ENCODE peak calls at places on chromosomes 4 and X, in four cellular contexts. L is heart right ventricle, I is cardiac muscle cell, W is fibroblast of pulmonary artery. Q is an unnamed sample.

GRCh38 chr4:86306816-86307215 is 53.0 kb downstream of the MAPK10 start:
- DNase-seq in L (no peak), I (no peak), W (peak), Q (peak)

GRCh38 chrX:118552501-118552900 is 56.9 kb downstream of the DOCK11 start:
- DNase-seq in L (no peak), I (no peak), W (peak), Q (peak)

GRCh38 chr4:96146686-96147085 is 306.8 kb downstream of the PDHA2 start:
- DNase-seq in L (no peak), I (no peak), W (no peak), Q (no peak)

GRCh38 chrX:137998619-137999018 is 432.7 kb downstream of the ZIC3 start:
- DNase-seq in L (no peak), I (no peak), W (no peak), Q (no peak)

GRCh38 chr4:2127609-2128300 is 68.6 kb downstream of the NAT8L start:
- DNase-seq in L (no peak), I (no peak), W (peak), Q (peak)

GRCh38 chr4:80500593-80500992 is 165.1 kb downstream of the CFAP299 start:
- DNase-seq in L (no peak), I (no peak), W (peak), Q (no peak)

GRCh38 chrX:119479845-119480244 is 11.6 kb downstream of the SLC25A5 start:
- DNase-seq in L (no peak), I (no peak), W (no peak), Q (no peak)

GRCh38 chrX:85561216-85561615 is 181.8 kb upstream of the POF1B start:
- DNase-seq in L (no peak), I (no peak), W (no peak), Q (no peak)

GRCh38 chrX:10011991-10012390 is 44.8 kb downstream of the CLDN34 start:
- DNase-seq in L (no peak), I (no peak), W (no peak), Q (no peak)

GRCh38 chr4:100797791-100798190 is 280.0 kb upstream of the EMCN start:
- DNase-seq in L (no peak), I (no peak), W (peak), Q (peak)

GRCh38 chrX:122517781-122518180 is 666.3 kb upstream of the GRIA3 start:
- DNase-seq in L (no peak), I (no peak), W (no peak), Q (no peak)

GRCh38 chr4:118270492-118270891 is 82.3 kb downstream of the PRSS12 start:
- DNase-seq in L (no peak), I (peak), W (peak), Q (peak)

GRCh38 chrX:30570505-30570904 is 7.1 kb downstream of the TASL start:
- DNase-seq in L (no peak), I (peak), W (peak), Q (peak)

GRCh38 chrX:84133023-84133422 is 55.0 kb downstream of the RPS6KA6 start:
- DNase-seq in L (no peak), I (no peak), W (no peak), Q (no peak)

GRCh38 chr4:88035292-88035691 is 27.9 kb downstream of the PKD2 start:
- DNase-seq in L (no peak), I (no peak), W (no peak), Q (no peak)

GRCh38 chrX:129653985-129654651 is 638 bp downstream of the APLN start:
- DNase-seq in L (peak), I (no peak), W (no peak), Q (no peak)

GRCh38 chr4:76930721-76931481 is 18.7 kb upstream of the SEPTIN11 start:
- DNase-seq in L (no peak), I (no peak), W (no peak), Q (no peak)

GRCh38 chr4:68346461-68346860 is 3.4 kb downstream of the YTHDC1 start:
- DNase-seq in L (no peak), I (no peak), W (no peak), Q (no peak)

GRCh38 chrX:130110379-130111219 is at the start of gene ELF4:
- DNase-seq in L (peak), I (peak), W (peak), Q (peak)

GRCh38 chr4:14180983-14181601 is 553.6 kb upstream of the BOD1L1 start:
- DNase-seq in L (no peak), I (no peak), W (peak), Q (peak)

GRCh38 chr4:41232406-41232805 is 18.1 kb upstream of the APBB2 start:
- DNase-seq in L (no peak), I (no peak), W (no peak), Q (no peak)

GRCh38 chrX:8010105-8010504 is 82.9 kb upstream of the PNPLA4 start:
- DNase-seq in L (no peak), I (peak), W (no peak), Q (no peak)

GRCh38 chr4:87978656-87979055 is 3.1 kb downstream of the SPP1 start:
- DNase-seq in L (no peak), I (no peak), W (no peak), Q (no peak)

GRCh38 chr4:110618091-110619000 is 4.5 kb downstream of the PITX2 start:
- DNase-seq in L (no peak), I (peak), W (no peak), Q (no peak)

GRCh38 chr4:168221298-168221697 is 97.3 kb downstream of the DDX60 start:
- DNase-seq in L (no peak), I (no peak), W (peak), Q (peak)

GRCh38 chr4:165208322-165208652 is 926 bp downstream of the KLHL2 start:
- DNase-seq in L (no peak), I (no peak), W (no peak), Q (no peak)

GRCh38 chr4:20017035-20017434 is 234.7 kb upstream of the SLIT2 start:
- DNase-seq in L (no peak), I (no peak), W (peak), Q (peak)

GRCh38 chr4:112510468-112511293 is 5.3 kb downstream of the NEUROG2 start:
- DNase-seq in L (no peak), I (no peak), W (no peak), Q (no peak)

GRCh38 chr4:122053186-122053585 is 98.9 kb upstream of the BLTP1 start:
- DNase-seq in L (no peak), I (peak), W (no peak), Q (no peak)
- H3K4me3 ChIP-seq in L (no peak), I (peak), W (no peak), Q (no peak)

DNA sequence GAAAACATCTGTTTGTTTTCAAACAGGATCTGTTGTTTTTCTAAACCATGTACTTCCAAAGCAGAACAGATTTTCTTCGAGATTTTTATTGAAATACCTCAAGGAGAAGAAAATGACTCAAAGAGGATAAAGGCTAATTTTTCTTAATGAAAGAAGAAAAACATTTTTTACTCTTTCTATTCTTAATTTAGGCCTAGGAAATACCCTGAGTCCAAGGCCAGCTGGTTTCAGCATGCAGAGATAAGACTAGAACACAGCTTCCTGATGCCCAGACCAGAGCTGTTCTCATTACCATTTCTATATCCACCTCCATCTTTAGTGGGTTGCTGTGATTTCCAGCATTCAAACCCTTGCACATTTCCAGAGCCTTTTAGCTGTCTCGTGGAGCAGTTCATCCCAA is 18.3 kb downstream of the GAB1 start:
- DNase-seq in L (no peak), I (no peak), W (peak), Q (peak)
- H3K4me3 ChIP-seq in L (no peak), I (no peak), W (no peak), Q (no peak)

DNA sequence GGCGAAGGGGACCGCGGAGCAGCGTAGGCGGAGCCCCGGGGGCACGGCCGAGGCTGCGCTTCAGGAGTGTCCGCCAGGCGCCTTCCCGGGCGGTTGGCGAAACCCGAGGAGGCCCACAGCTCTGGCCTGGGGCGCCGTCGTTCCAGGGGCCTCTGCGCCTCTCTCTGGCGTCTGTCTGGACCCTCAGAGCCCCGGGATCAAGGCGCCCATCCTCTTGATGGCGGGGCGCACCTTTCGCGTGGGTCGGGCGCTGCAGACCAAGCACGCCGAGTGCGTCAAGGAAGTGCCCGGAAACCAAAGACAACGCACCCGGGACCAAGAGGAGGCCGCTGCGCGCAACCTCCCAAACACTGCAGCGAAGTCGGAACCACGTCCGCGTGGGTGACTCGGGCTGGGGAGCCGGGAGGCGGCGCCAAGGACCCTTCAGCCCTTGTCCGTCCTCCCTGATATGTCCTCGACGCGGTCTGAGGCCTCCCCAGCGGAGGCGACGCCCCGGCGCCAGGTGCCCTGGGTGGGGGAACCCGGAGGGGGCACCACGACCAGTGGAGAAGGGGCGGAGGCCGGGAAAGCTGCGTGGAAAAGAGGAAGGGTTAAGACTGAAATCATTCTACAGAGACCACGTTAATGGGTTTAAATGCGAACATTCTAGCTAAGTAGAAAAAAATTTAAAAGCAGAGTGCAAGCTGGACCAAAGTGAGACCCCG is 9.9 kb downstream of the HMX1 start:
- DNase-seq in L (no peak), I (no peak), W (no peak), Q (no peak)
- H3K4me3 ChIP-seq in L (no peak), I (peak), W (no peak), Q (no peak)

DNA sequence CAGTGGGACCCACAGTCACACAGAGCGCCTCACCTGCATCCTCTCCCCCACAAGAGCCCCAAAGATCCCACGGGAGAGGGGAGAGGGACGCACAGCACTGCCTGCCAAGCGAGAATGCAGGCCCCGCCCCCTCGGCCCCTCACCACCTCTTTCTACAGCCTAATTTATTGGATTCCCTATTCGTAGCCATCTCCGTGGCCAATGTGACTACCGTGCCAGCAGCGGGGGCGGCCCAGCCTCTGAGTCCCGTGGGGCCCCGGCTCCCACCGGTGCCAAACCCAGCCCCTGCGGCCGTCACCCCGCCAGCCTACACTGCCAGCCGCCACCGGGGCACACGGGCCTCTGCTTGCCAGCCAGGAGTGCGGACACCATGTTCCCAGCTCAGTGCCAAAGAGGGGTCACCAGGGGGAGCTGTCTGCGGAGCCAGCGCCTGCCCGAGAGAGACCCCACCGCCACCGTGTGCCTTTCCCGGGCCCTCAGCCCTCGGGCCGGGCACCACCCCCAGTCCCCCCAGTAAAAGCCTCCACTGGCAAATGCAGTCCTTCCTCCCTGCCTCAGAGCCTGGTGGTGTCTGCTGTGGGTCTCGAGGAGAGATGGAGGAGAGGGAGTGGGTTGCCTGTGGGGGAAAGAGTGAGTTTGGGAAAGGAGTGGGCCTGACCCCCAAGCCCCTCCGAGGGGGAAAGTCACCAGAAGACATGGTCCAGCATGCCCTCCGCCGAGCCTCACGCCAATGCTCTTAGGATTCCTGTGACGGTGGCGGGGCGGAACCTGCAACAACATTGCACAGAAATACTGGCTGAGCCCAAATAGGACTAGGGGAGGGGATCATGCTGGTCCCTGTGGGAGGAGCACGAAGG is 19.6 kb upstream of the PLXNB3 start:
- DNase-seq in L (no peak), I (peak), W (no peak), Q (no peak)
- H3K4me3 ChIP-seq in L (no peak), I (no peak), W (no peak), Q (no peak)

Q was measured in cardiac fibroblast.